ENCODE peak calls at places on chromosome 20, in six cellular contexts. One of them, this sample, is unnamed. For H3K4me1, the result is how much of the 10 kb centered on the place peaks cover.

GRCh38 chr20:60407938-60408337 is 449.7 kb downstream of the CDH26 start:
- ATAC-seq in K562: no peak
- ATAC-seq in GM12878: no peak
- ATAC-seq in A549: no peak
- ATAC-seq in upper lobe of left lung: no peak
- ATAC-seq in HepG2: no peak
- ATAC-seq in this sample: no peak

GRCh38 chr20:58441723-58442122 is 52.7 kb downstream of the VAPB start:
- ATAC-seq in GM12878: no peak
- ATAC-seq in K562: no peak
- ATAC-seq in A549: no peak
- ATAC-seq in upper lobe of left lung: no peak
- ATAC-seq in HepG2: no peak
- ATAC-seq in this sample: no peak

GRCh38 chr20:38061109-38061508 is 27.6 kb downstream of the RPRD1B start:
- ATAC-seq in K562: no peak
- ATAC-seq in HepG2: no peak
- ATAC-seq in GM12878: peak
- ATAC-seq in upper lobe of left lung: no peak
- ATAC-seq in A549: no peak
- ATAC-seq in this sample: no peak

GRCh38 chr20:5159928-5160327 is 33.1 kb downstream of the CDS2 start:
- ATAC-seq in K562: no peak
- ATAC-seq in HepG2: no peak
- ATAC-seq in A549: no peak
- ATAC-seq in upper lobe of left lung: no peak
- ATAC-seq in GM12878: no peak
- ATAC-seq in this sample: no peak

GRCh38 chr20:38034108-38034649 is 633 bp downstream of the RPRD1B start:
- ATAC-seq in A549: peak
- ATAC-seq in K562: peak
- ATAC-seq in GM12878: peak
- ATAC-seq in upper lobe of left lung: peak
- ATAC-seq in HepG2: peak
- ATAC-seq in this sample: peak

GRCh38 chr20:11204926-11205768 is 531.3 kb upstream of the JAG1 start:
- ATAC-seq in GM12878: peak
- ATAC-seq in HepG2: peak
- ATAC-seq in upper lobe of left lung: peak
- ATAC-seq in K562: no peak
- ATAC-seq in A549: peak
- ATAC-seq in this sample: peak

GRCh38 chr20:34579191-34579661 is 20.7 kb downstream of the MAP1LC3A start:
- ATAC-seq in HepG2: peak
- ATAC-seq in GM12878: no peak
- ATAC-seq in upper lobe of left lung: peak
- ATAC-seq in A549: peak
- ATAC-seq in K562: peak
- ATAC-seq in this sample: peak

GRCh38 chr20:34797012-34797720 is 28.3 kb downstream of the NCOA6 start:
- ATAC-seq in HepG2: no peak
- ATAC-seq in upper lobe of left lung: no peak
- ATAC-seq in GM12878: no peak
- ATAC-seq in A549: no peak
- ATAC-seq in K562: peak
- ATAC-seq in this sample: no peak

GRCh38 chr20:5221078-5221430 is 94.2 kb downstream of the CDS2 start:
- ATAC-seq in upper lobe of left lung: no peak
- ATAC-seq in K562: no peak
- ATAC-seq in GM12878: no peak
- ATAC-seq in HepG2: no peak
- ATAC-seq in A549: no peak
- ATAC-seq in this sample: no peak

GRCh38 chr20:62814709-62815065 is 2.2 kb upstream of the COL9A3 start:
- ATAC-seq in A549: no peak
- ATAC-seq in HepG2: no peak
- ATAC-seq in K562: no peak
- ATAC-seq in upper lobe of left lung: no peak
- ATAC-seq in GM12878: no peak
- ATAC-seq in this sample: no peak

GRCh38 chr20:408843-409696 is 971 bp downstream of the RBCK1 start:
- ATAC-seq in upper lobe of left lung: no peak
- ATAC-seq in GM12878: peak
- ATAC-seq in A549: peak
- ATAC-seq in K562: peak
- ATAC-seq in HepG2: peak
- ATAC-seq in this sample: no peak

GRCh38 chr20:17860306-17861197 is 108.0 kb downstream of the SNX5 start:
- ATAC-seq in GM12878: no peak
- ATAC-seq in A549: no peak
- ATAC-seq in HepG2: no peak
- ATAC-seq in K562: no peak
- ATAC-seq in upper lobe of left lung: no peak
- ATAC-seq in this sample: no peak

GRCh38 chr20:1392443-1392692 is 486 bp downstream of the FKBP1A start:
- ATAC-seq in K562: peak
- ATAC-seq in A549: no peak
- ATAC-seq in HepG2: peak
- ATAC-seq in GM12878: peak
- ATAC-seq in upper lobe of left lung: no peak
- ATAC-seq in this sample: no peak

GRCh38 chr20:43304598-43304997 is 114.9 kb upstream of the PTPRT start:
- ATAC-seq in K562: no peak
- ATAC-seq in upper lobe of left lung: no peak
- ATAC-seq in A549: no peak
- ATAC-seq in GM12878: no peak
- ATAC-seq in HepG2: no peak
- ATAC-seq in this sample: no peak

GRCh38 chr20:17648306-17648646 is 33.8 kb downstream of the RRBP1 start:
- ATAC-seq in HepG2: peak
- ATAC-seq in K562: no peak
- ATAC-seq in A549: no peak
- ATAC-seq in upper lobe of left lung: peak
- ATAC-seq in GM12878: no peak
- ATAC-seq in this sample: peak

GRCh38 chr20:24406251-24406650 is 63.2 kb upstream of the SYNDIG1 start:
- ATAC-seq in GM12878: no peak
- ATAC-seq in A549: no peak
- ATAC-seq in HepG2: no peak
- ATAC-seq in upper lobe of left lung: no peak
- ATAC-seq in K562: no peak
- ATAC-seq in this sample: no peak

GRCh38 chr20:56072165-56072564 is 66.8 kb upstream of the CBLN4 start:
- ATAC-seq in K562: no peak
- ATAC-seq in GM12878: no peak
- ATAC-seq in upper lobe of left lung: no peak
- ATAC-seq in HepG2: no peak
- ATAC-seq in A549: no peak
- ATAC-seq in this sample: no peak

GRCh38 chr20:10610266-10610665 is 63.5 kb downstream of the JAG1 start:
- ATAC-seq in K562: no peak
- ATAC-seq in upper lobe of left lung: no peak
- ATAC-seq in GM12878: no peak
- ATAC-seq in HepG2: no peak
- ATAC-seq in A549: no peak
- ATAC-seq in this sample: no peak

DNA sequence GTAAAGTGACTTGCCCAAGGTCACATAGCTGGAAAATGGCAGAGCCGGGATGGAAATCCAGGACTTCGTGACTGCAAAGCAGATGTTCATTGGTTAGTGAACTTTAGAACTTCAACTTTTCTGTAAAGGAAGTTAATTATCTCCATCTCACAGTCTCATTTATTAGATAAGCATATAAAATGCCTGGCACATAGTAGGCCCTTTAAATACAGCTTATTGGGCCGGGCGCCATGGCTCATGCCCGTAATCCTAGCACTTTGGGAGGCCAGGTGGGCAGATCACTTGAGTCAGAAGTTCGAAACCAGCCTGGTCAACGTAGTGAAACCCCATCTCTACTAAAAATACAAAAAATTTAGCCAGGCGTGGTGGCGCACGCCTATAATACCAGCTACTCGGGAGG is 1.7 kb upstream of the MMP9 start:
- ATAC-seq in upper lobe of left lung: no peak
- ATAC-seq in GM12878: no peak
- ATAC-seq in A549: no peak
- ATAC-seq in K562: no peak
- ATAC-seq in HepG2: no peak
- ATAC-seq in this sample: no peak
- H3K4me1 ChIP-seq in upper lobe of left lung: under half
- H3K4me1 ChIP-seq in GM12878: under half
- H3K4me1 ChIP-seq in A549: under half
- H3K4me1 ChIP-seq in K562: under half
- H3K4me1 ChIP-seq in HepG2: under half
- H3K4me1 ChIP-seq in this sample: under half

GRCh38 chr20:36121981-36122930 is 32.3 kb upstream of the EPB41L1 start:
- ATAC-seq in upper lobe of left lung: peak
- ATAC-seq in K562: peak
- ATAC-seq in GM12878: no peak
- ATAC-seq in HepG2: peak
- ATAC-seq in A549: peak
- ATAC-seq in this sample: no peak
- TF ChIP-seq POLR2A in upper lobe of left lung: no peak
- TF ChIP-seq POLR2A in K562: no peak
- TF ChIP-seq POLR2A in GM12878: no peak
- TF ChIP-seq POLR2A in HepG2: no peak
- TF ChIP-seq POLR2A in A549: no peak
- TF ChIP-seq POLR2A in this sample: no peak

GRCh38 chr20:19769516-19769915 is 11.5 kb downstream of the RIN2 start:
- ATAC-seq in HepG2: no peak
- ATAC-seq in upper lobe of left lung: no peak
- ATAC-seq in GM12878: no peak
- ATAC-seq in A549: no peak
- ATAC-seq in K562: no peak
- ATAC-seq in this sample: no peak

GRCh38 chr20:19770375-19770774 is 12.3 kb downstream of the RIN2 start:
- ATAC-seq in GM12878: no peak
- ATAC-seq in upper lobe of left lung: no peak
- ATAC-seq in HepG2: no peak
- ATAC-seq in A549: no peak
- ATAC-seq in K562: no peak
- ATAC-seq in this sample: no peak

GRCh38 chr20:19765266-19765665 is 7.2 kb downstream of the RIN2 start:
- ATAC-seq in GM12878: no peak
- ATAC-seq in A549: no peak
- ATAC-seq in HepG2: peak
- ATAC-seq in K562: no peak
- ATAC-seq in upper lobe of left lung: no peak
- ATAC-seq in this sample: no peak

GRCh38 chr20:19764207-19764606 is 6.1 kb downstream of the RIN2 start:
- ATAC-seq in GM12878: no peak
- ATAC-seq in HepG2: no peak
- ATAC-seq in upper lobe of left lung: no peak
- ATAC-seq in A549: no peak
- ATAC-seq in K562: no peak
- ATAC-seq in this sample: no peak

GRCh38 chr20:19767070-19767469 is 9.0 kb downstream of the RIN2 start:
- ATAC-seq in A549: no peak
- ATAC-seq in HepG2: no peak
- ATAC-seq in upper lobe of left lung: peak
- ATAC-seq in K562: no peak
- ATAC-seq in GM12878: no peak
- ATAC-seq in this sample: no peak
- TF ChIP-seq EP300 in A549: no peak
- TF ChIP-seq EP300 in HepG2: no peak
- TF ChIP-seq EP300 in upper lobe of left lung: no peak
- TF ChIP-seq EP300 in K562: no peak
- TF ChIP-seq EP300 in GM12878: no peak
- TF ChIP-seq EP300 in this sample: no peak

GRCh38 chr20:45338121-45339030 is 9.8 kb downstream of the SDC4 start:
- ATAC-seq in upper lobe of left lung: no peak
- ATAC-seq in GM12878: no peak
- ATAC-seq in HepG2: peak
- ATAC-seq in K562: no peak
- ATAC-seq in A549: no peak
- ATAC-seq in this sample: no peak

GRCh38 chr20:45339084-45339483 is 9.1 kb downstream of the SDC4 start:
- ATAC-seq in GM12878: no peak
- ATAC-seq in A549: no peak
- ATAC-seq in upper lobe of left lung: no peak
- ATAC-seq in HepG2: no peak
- ATAC-seq in K562: peak
- ATAC-seq in this sample: no peak

GRCh38 chr20:45340236-45340847 is 7.9 kb downstream of the SDC4 start:
- ATAC-seq in GM12878: peak
- ATAC-seq in upper lobe of left lung: peak
- ATAC-seq in A549: no peak
- ATAC-seq in HepG2: peak
- ATAC-seq in K562: no peak
- ATAC-seq in this sample: no peak

GRCh38 chr20:45340951-45341350 is 7.3 kb downstream of the SDC4 start:
- ATAC-seq in A549: no peak
- ATAC-seq in upper lobe of left lung: no peak
- ATAC-seq in GM12878: no peak
- ATAC-seq in HepG2: no peak
- ATAC-seq in K562: no peak
- ATAC-seq in this sample: no peak

DNA sequence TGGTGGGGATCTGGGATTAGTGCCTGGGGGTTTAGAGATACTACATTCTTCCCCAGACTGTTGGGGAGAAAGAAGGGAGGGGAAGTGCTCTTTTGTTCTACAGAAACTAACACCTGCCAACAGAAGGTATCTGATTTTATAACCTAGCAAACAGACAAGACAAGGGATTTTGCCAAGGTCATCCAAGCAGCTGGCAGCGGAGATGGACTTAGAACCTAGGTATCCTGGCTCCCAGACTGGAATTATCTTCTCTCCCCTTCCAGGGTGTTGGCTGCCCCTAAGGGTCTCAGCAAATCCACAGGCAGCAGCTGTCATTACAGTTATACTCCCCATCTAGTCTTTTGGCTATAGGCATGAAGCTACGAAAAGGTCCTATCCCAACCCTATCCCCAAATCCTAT is 8.4 kb downstream of the SDC4 start:
- ATAC-seq in HepG2: no peak
- ATAC-seq in K562: no peak
- ATAC-seq in A549: no peak
- ATAC-seq in GM12878: no peak
- ATAC-seq in upper lobe of left lung: no peak
- ATAC-seq in this sample: no peak
- H3K4me1 ChIP-seq in HepG2: half or more
- H3K4me1 ChIP-seq in K562: half or more
- H3K4me1 ChIP-seq in A549: half or more
- H3K4me1 ChIP-seq in GM12878: under half
- H3K4me1 ChIP-seq in upper lobe of left lung: half or more
- H3K4me1 ChIP-seq in this sample: half or more

GRCh38 chr20:25549866-25550477 is 35.4 kb downstream of the NINL start:
- ATAC-seq in HepG2: peak
- ATAC-seq in A549: no peak
- ATAC-seq in upper lobe of left lung: no peak
- ATAC-seq in K562: no peak
- ATAC-seq in GM12878: no peak
- ATAC-seq in this sample: no peak
- TF ChIP-seq POLR2A in HepG2: no peak
- TF ChIP-seq POLR2A in A549: no peak
- TF ChIP-seq POLR2A in upper lobe of left lung: no peak
- TF ChIP-seq POLR2A in K562: no peak
- TF ChIP-seq POLR2A in GM12878: no peak
- TF ChIP-seq POLR2A in this sample: no peak

GRCh38 chr20:39356913-39357312 is 394.8 kb downstream of the DHX35 start:
- ATAC-seq in HepG2: no peak
- ATAC-seq in A549: no peak
- ATAC-seq in GM12878: no peak
- ATAC-seq in upper lobe of left lung: no peak
- ATAC-seq in K562: no peak
- ATAC-seq in this sample: no peak

GRCh38 chr20:39360029-39360620 is 398.0 kb downstream of the DHX35 start:
- ATAC-seq in HepG2: no peak
- ATAC-seq in GM12878: no peak
- ATAC-seq in K562: no peak
- ATAC-seq in upper lobe of left lung: no peak
- ATAC-seq in A549: no peak
- ATAC-seq in this sample: no peak

GRCh38 chr20:39358052-39358451 is 395.9 kb downstream of the DHX35 start:
- ATAC-seq in GM12878: peak
- ATAC-seq in K562: no peak
- ATAC-seq in A549: no peak
- ATAC-seq in HepG2: no peak
- ATAC-seq in upper lobe of left lung: peak
- ATAC-seq in this sample: peak
- TF ChIP-seq EP300 in GM12878: peak
- TF ChIP-seq EP300 in K562: no peak
- TF ChIP-seq EP300 in A549: no peak
- TF ChIP-seq EP300 in HepG2: no peak
- TF ChIP-seq EP300 in upper lobe of left lung: no peak
- TF ChIP-seq EP300 in this sample: no peak

This sample was measured in gastroesophageal sphincter.